ENCODE peak calls at places on chromosomes 6 and 20, in seven cellular contexts. F, N, G, L, Y, M and K are unnamed samples.
A peak's percentile ranks its signal among the peaks of the same experiment; 100 is the strongest.

GRCh38 chr6:87154641-87155271 is 609 bp upstream of the ZNF292 start:
- DNase-seq in Y (no peak), M (peak; percentile 87), N (peak; percentile 76), L (peak; percentile 88), G (no peak), F (peak; percentile 42), K (peak; percentile 87)

GRCh38 chr6:157226026-157226639 is 97.2 kb downstream of the TMEM242 start:
- DNase-seq in G (no peak), N (peak; percentile 95), Y (no peak), L (no peak), F (no peak), M (peak; percentile 59), K (no peak)

GRCh38 chr6:2863901-2864300 is 22.2 kb upstream of the SERPINB1 start:
- DNase-seq in N (no peak), G (no peak), Y (no peak), M (no peak), L (no peak), F (no peak), K (no peak)

GRCh38 chr6:13554929-13555333 is 19.5 kb upstream of the SIRT5 start:
- DNase-seq in F (no peak), Y (no peak), N (no peak), L (peak; percentile 51), G (peak; percentile 17), M (peak; percentile 24), K (no peak)

GRCh38 chr20:46046588-46047310 is 17.7 kb downstream of the SLC12A5 start:
- DNase-seq in G (no peak), L (no peak), M (no peak), Y (no peak), F (no peak), N (no peak), K (no peak)

GRCh38 chr20:58707770-58708169 is 15.2 kb downstream of the NPEPL1 start:
- DNase-seq in N (no peak), F (no peak), L (no peak), G (no peak), M (no peak), Y (no peak), K (no peak)

GRCh38 chr6:167554854-167555253 is 230.0 kb downstream of the TTLL2 start:
- DNase-seq in N (no peak), G (no peak), Y (no peak), F (no peak), M (no peak), L (no peak), K (no peak)

GRCh38 chr6:161133973-161134372 is 139.9 kb downstream of the AGPAT4 start:
- DNase-seq in M (no peak), N (no peak), L (no peak), Y (no peak), G (no peak), F (no peak), K (no peak)

GRCh38 chr6:125245523-125246264 is 56.1 kb downstream of the HDDC2 start:
- DNase-seq in L (no peak), F (no peak), N (no peak), M (no peak), Y (no peak), G (no peak), K (no peak)

GRCh38 chr20:45343867-45344721 is 4.1 kb downstream of the SDC4 start:
- DNase-seq in F (no peak), L (peak; percentile 94), M (peak; percentile 93), N (peak; percentile 92), Y (no peak), G (no peak), K (peak; percentile 86)

GRCh38 chr6:161908872-161909271 is 635.0 kb upstream of the AGPAT4 start:
- DNase-seq in N (no peak), Y (no peak), L (no peak), G (no peak), F (no peak), M (no peak), K (no peak)

GRCh38 chr20:36573103-36573797 is at the start of gene TGIF2:
- DNase-seq in M (peak; percentile 52), F (peak; percentile 86), G (peak; percentile 96), Y (peak; percentile 92), N (peak; percentile 87), L (peak; percentile 90), K (peak; percentile 58)

GRCh38 chr20:64229537-64230061 is 25.9 kb upstream of the PCMTD2 start:
- DNase-seq in L (peak; percentile 16), F (no peak), Y (no peak), N (peak; percentile 57), M (no peak), G (no peak), K (no peak)

GRCh38 chr6:14897836-14898235 is 348.0 kb upstream of the JARID2 start:
- DNase-seq in F (no peak), L (no peak), N (no peak), M (no peak), Y (no peak), G (no peak), K (no peak)

GRCh38 chr20:38123021-38123587 is 42.0 kb downstream of the TGM2 start:
- DNase-seq in M (peak; percentile 54), L (peak; percentile 74), G (no peak), N (peak; percentile 90), Y (no peak), F (no peak), K (peak; percentile 53)

GRCh38 chr6:71567562-71567961 is 279.0 kb downstream of the OGFRL1 start:
- DNase-seq in F (no peak), Y (no peak), G (no peak), N (no peak), L (no peak), M (peak; percentile 10), K (no peak)

GRCh38 chr6:169093770-169094553 is 159.7 kb downstream of the THBS2 start:
- DNase-seq in L (no peak), F (no peak), N (no peak), G (no peak), Y (no peak), M (no peak), K (no peak)

GRCh38 chr6:136500414-136500813 is 49.8 kb downstream of the MAP7 start:
- DNase-seq in Y (no peak), M (no peak), F (no peak), G (no peak), N (no peak), L (no peak), K (no peak)

GRCh38 chr6:125699591-125699990 is 49.8 kb upstream of the HEY2 start:
- DNase-seq in F (no peak), M (no peak), L (no peak), N (no peak), Y (no peak), G (no peak), K (no peak)

GRCh38 chr6:167815296-167815980 is 11.3 kb upstream of the AFDN start:
- DNase-seq in M (no peak), G (no peak), F (no peak), L (no peak), Y (no peak), N (peak; percentile 28), K (no peak)

DNA sequence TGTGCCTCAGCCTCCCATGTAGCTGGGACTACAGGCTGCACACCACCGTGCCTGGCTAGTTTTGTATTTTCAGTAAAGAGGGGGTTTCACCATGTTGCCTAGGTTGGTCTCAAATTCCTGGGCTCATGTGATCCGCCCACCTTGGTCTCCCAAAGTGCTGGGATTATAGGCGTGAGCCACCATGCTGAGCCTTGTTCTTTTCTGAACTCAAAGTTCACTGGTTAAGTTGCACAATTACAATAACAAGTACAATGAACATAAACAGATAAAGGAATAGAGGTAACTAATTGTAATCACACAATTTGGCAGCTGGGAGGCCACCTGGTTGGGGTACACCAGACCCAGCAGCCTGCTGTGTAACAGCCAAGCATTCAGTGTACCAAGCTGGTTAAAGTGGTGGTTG is 6.7 kb downstream of the NUDT3 start:
- DNase-seq in M (no peak), Y (no peak), N (no peak), G (no peak), L (no peak), F (no peak), K (no peak)
- TF ChIP-seq CTCF in M (no peak), Y (no peak), N (no peak), G (no peak), L (no peak), F (no peak), K (no peak)

GRCh38 chr20:6583134-6583738 is 184.2 kb upstream of the BMP2 start:
- DNase-seq in L (peak; percentile 79), M (peak; percentile 78), F (no peak), N (peak; percentile 50), Y (no peak), G (peak; percentile 38), K (no peak)
- TF ChIP-seq CTCF in L (peak; percentile 72), M (peak; percentile 84), F (no peak), N (peak; percentile 79), Y (peak; percentile 69), G (peak; percentile 73), K (peak; percentile 67)

GRCh38 chr6:51118754-51119153 is 300.1 kb downstream of the TFAP2B start:
- DNase-seq in G (no peak), L (no peak), Y (no peak), M (no peak), N (no peak), F (no peak), K (no peak)
- TF ChIP-seq CTCF in G (no peak), L (no peak), Y (no peak), M (no peak), N (no peak), F (no peak), K (no peak)

GRCh38 chr6:46098678-46099077 is 31.1 kb upstream of the ENPP4 start:
- DNase-seq in Y (no peak), F (no peak), G (no peak), L (no peak), N (no peak), M (no peak), K (no peak)
- TF ChIP-seq CTCF in Y (no peak), F (no peak), G (no peak), L (no peak), N (no peak), M (no peak), K (no peak)